ENCODE peak calls at places on chromosomes 5 and 9, in eight cellular contexts. B is MM.1S, Y is astrocyte, K is K562, H is Daoy, O is NCI-H69, N is HT1080, R is C1 segment of cervical spinal cord. T is an unnamed sample.

GRCh38 chr9:126957687-126958053 is 43.1 kb downstream of the RALGPS1 start:
- DNase-seq in N (peak; percentile 72), R (no peak), O (no peak), Y (peak; percentile 65), H (peak; percentile 69), B (no peak), K (no peak), T (peak; percentile 80)

GRCh38 chr5:176545737-176546509 is 3.2 kb upstream of the CDHR2 start:
- DNase-seq in O (no peak), H (no peak), Y (no peak), K (no peak), B (no peak), R (no peak), N (no peak), T (no peak)

GRCh38 chr5:100464418-100464817 is 70.8 kb upstream of the FAM174A start:
- DNase-seq in R (no peak), H (no peak), Y (peak; percentile 89), K (no peak), N (peak; percentile 68), O (no peak), B (no peak), T (peak; percentile 22)

GRCh38 chr9:98253563-98253962 is 1.9 kb downstream of the TBC1D2 start:
- DNase-seq in B (no peak), O (no peak), K (no peak), Y (no peak), H (no peak), N (no peak), R (no peak), T (no peak)

GRCh38 chr9:124657526-124657925 is 113.6 kb downstream of the NR6A1 start:
- DNase-seq in B (no peak), H (no peak), Y (no peak), O (peak; percentile 34), K (no peak), N (no peak), R (no peak), T (no peak)

GRCh38 chr5:178279723-178280438 is 47.3 kb upstream of the PHYKPL start:
- DNase-seq in B (peak; percentile 48), O (peak; percentile 78), R (peak; percentile 65), Y (peak; percentile 23), H (peak; percentile 88), K (peak; percentile 88), N (peak; percentile 51), T (peak; percentile 25)

GRCh38 chr9:133315997-133316396 is 20.0 kb downstream of the SURF6 start:
- DNase-seq in Y (no peak), N (no peak), K (no peak), B (no peak), O (no peak), R (no peak), H (no peak), T (no peak)

GRCh38 chr9:126695186-126696090 is 81.7 kb downstream of the LMX1B start:
- DNase-seq in K (no peak), H (peak; percentile 2), Y (no peak), B (no peak), N (no peak), R (no peak), O (no peak), T (no peak)

GRCh38 chr9:132955768-132956167 is 11.4 kb upstream of the TSC1 start:
- DNase-seq in K (no peak), B (no peak), N (no peak), R (no peak), Y (no peak), O (no peak), H (no peak), T (no peak)

GRCh38 chr9:92807757-92808725 is 43.4 kb upstream of the BICD2 start:
- DNase-seq in O (peak; percentile 69), N (no peak), B (peak; percentile 60), Y (no peak), H (peak; percentile 15), R (no peak), K (no peak), T (no peak)

GRCh38 chr9:136014147-136014927 is 53.2 kb upstream of the UBAC1 start:
- DNase-seq in H (no peak), B (no peak), N (no peak), Y (no peak), R (no peak), K (no peak), O (no peak), T (no peak)

GRCh38 chr9:126423022-126423708 is 96.5 kb downstream of the MVB12B start:
- DNase-seq in N (no peak), Y (no peak), H (no peak), K (no peak), O (peak; percentile 67), B (no peak), R (no peak), T (no peak)

GRCh38 chr5:133400120-133400519 is 212.2 kb downstream of the FSTL4 start:
- DNase-seq in Y (no peak), R (no peak), K (no peak), B (no peak), N (no peak), H (no peak), O (no peak), T (no peak)

GRCh38 chr9:98831636-98832035 is 24.2 kb downstream of the GALNT12 start:
- DNase-seq in R (no peak), Y (no peak), K (no peak), O (no peak), B (no peak), N (no peak), H (no peak), T (no peak)

GRCh38 chr5:175683231-175683630 is 25.4 kb downstream of the HRH2 start:
- DNase-seq in N (no peak), B (no peak), Y (no peak), H (no peak), K (no peak), O (no peak), R (no peak), T (no peak)

GRCh38 chr5:136212252-136212721 is 19.3 kb upstream of the SMIM32 start:
- DNase-seq in H (peak; percentile 63), K (peak; percentile 76), B (peak; percentile 48), N (peak; percentile 26), O (peak; percentile 65), R (no peak), Y (peak; percentile 12), T (peak; percentile 45)

GRCh38 chr9:81787747-81788632 is 98.6 kb upstream of the TLE1 start:
- DNase-seq in H (peak; percentile 91), K (no peak), O (no peak), Y (peak; percentile 96), N (peak; percentile 92), B (no peak), R (no peak), T (peak; percentile 94)

GRCh38 chr5:132237141-132237540 is 9.5 kb upstream of the P4HA2 start:
- DNase-seq in Y (peak; percentile 30), H (peak; percentile 56), N (peak; percentile 47), K (no peak), O (no peak), R (no peak), B (no peak), T (peak; percentile 86)

GRCh38 chr5:92951746-92952145 is 629.3 kb downstream of the NR2F1-AS1 start:
- DNase-seq in Y (no peak), H (no peak), O (no peak), R (no peak), N (no peak), B (no peak), K (no peak), T (no peak)

GRCh38 chr9:136521541-136521940 is 24.3 kb downstream of the NOTCH1 start:
- DNase-seq in H (no peak), K (no peak), N (no peak), Y (no peak), O (no peak), B (no peak), R (no peak), T (no peak)

GRCh38 chr5:91503321-91503720 is 120.2 kb upstream of the ARRDC3 start:
- DNase-seq in R (no peak), K (no peak), N (no peak), O (no peak), Y (no peak), B (no peak), H (no peak), T (no peak)

GRCh38 chr5:126386146-126386545 is 37.1 kb upstream of the GRAMD2B start:
- DNase-seq in K (no peak), R (no peak), O (peak; percentile 60), B (no peak), N (no peak), H (no peak), Y (peak; percentile 32), T (peak; percentile 34)

GRCh38 chr5:151298063-151298462 is 5.5 kb downstream of the SLC36A3 start:
- DNase-seq in N (peak; percentile 69), Y (no peak), K (peak; percentile 34), B (no peak), R (no peak), O (peak; percentile 39), H (peak; percentile 70), T (peak; percentile 65)

GRCh38 chr9:21326526-21327139 is 8.6 kb downstream of the KLHL9 start:
- DNase-seq in Y (peak; percentile 25), R (no peak), H (no peak), B (peak; percentile 44), K (no peak), N (peak; percentile 24), O (peak; percentile 73), T (peak; percentile 46)

GRCh38 chr5:37111426-37112382 is 137.5 kb downstream of the CPLANE1 start:
- DNase-seq in Y (peak; percentile 10), O (no peak), R (no peak), B (peak; percentile 81), K (no peak), N (no peak), H (no peak), T (peak; percentile 42)

GRCh38 chr5:14739538-14739937 is 75.0 kb downstream of the OTULIN start:
- DNase-seq in B (no peak), R (no peak), K (no peak), O (no peak), Y (peak; percentile 39), N (peak; percentile 94), H (peak; percentile 62), T (peak; percentile 19)

GRCh38 chr9:121350993-121351561 is 19.0 kb downstream of the STOM start:
- DNase-seq in R (no peak), Y (peak; percentile 83), H (peak; percentile 88), N (peak; percentile 80), B (no peak), K (peak; percentile 41), O (peak; percentile 68), T (peak; percentile 89)

GRCh38 chr5:172453986-172454354 is 355 bp downstream of the SH3PXD2B start:
- DNase-seq in R (no peak), N (peak; percentile 7), O (peak; percentile 63), K (no peak), H (peak; percentile 58), Y (no peak), B (no peak), T (peak; percentile 35)

GRCh38 chr9:17018001-17018491 is 116.8 kb upstream of the CNTLN start:
- DNase-seq in R (peak; percentile 65), B (no peak), Y (peak; percentile 86), K (no peak), N (no peak), O (no peak), H (peak; percentile 55), T (no peak)

GRCh38 chr5:91383956-91384300 is 811 bp upstream of the ARRDC3 start:
- DNase-seq in N (no peak), Y (no peak), R (no peak), K (peak; percentile 26), O (peak; percentile 76), B (peak; percentile 55), H (peak; percentile 13), T (no peak)

GRCh38 chr5:79448336-79448735 is 65.6 kb downstream of the HOMER1 start:
- DNase-seq in O (no peak), Y (peak; percentile 78), K (no peak), B (no peak), H (peak; percentile 4), N (no peak), R (no peak), T (peak; percentile 80)

GRCh38 chr9:99680191-99680590 is 141.5 kb upstream of the NR4A3 start:
- DNase-seq in O (no peak), Y (peak; percentile 58), B (no peak), H (peak; percentile 38), N (peak; percentile 12), K (no peak), R (no peak), T (no peak)

GRCh38 chr9:107584944-107585343 is 95.4 kb upstream of the KLF4 start:
- DNase-seq in B (no peak), K (no peak), R (no peak), O (no peak), Y (no peak), N (no peak), H (no peak), T (no peak)

GRCh38 chr9:123522921-123523320 is 166.9 kb downstream of the CRB2 start:
- DNase-seq in H (no peak), R (no peak), N (no peak), B (no peak), Y (no peak), K (no peak), O (no peak), T (no peak)